ENCODE peak calls at places on chromosomes 6 and 20, in seven cellular contexts. D is naive thymus-derived CD8-positive, alpha-beta T cell; X is choroid plexus epithelial cell; Z is lung microvascular endothelial cell; T is fibroblast of mammary gland; U is uterus; Q is GM23338. W is an unnamed sample.

GRCh38 chr6:140560671-140561070 is 1186.2 kb upstream of the CITED2 start:
- DNase-seq in D (no peak), X (no peak), Z (no peak), T (no peak), U (no peak), Q (no peak), W (peak; percentile 89)

GRCh38 chr20:37323985-37324384 is 22.0 kb upstream of the SRC start:
- DNase-seq in D (no peak), X (peak; percentile 72), Z (peak; percentile 51), T (peak; percentile 82), U (no peak), Q (no peak), W (no peak)

GRCh38 chr6:12148317-12148801 is 136.2 kb downstream of the HIVEP1 start:
- DNase-seq in D (no peak), X (peak; percentile 77), Z (peak; percentile 63), T (peak; percentile 58), U (no peak), Q (no peak), W (no peak)

GRCh38 chr6:37516920-37517405 is 17.3 kb upstream of the CCDC167 start:
- DNase-seq in D (no peak), X (no peak), Z (no peak), T (peak; percentile 3), U (no peak), Q (no peak), W (no peak)

GRCh38 chr6:166555066-166555465 is 31.4 kb downstream of the RAMACL start:
- DNase-seq in D (no peak), X (no peak), Z (no peak), T (no peak), U (no peak), Q (no peak), W (no peak)

GRCh38 chr6:26576929-26577719 is 19.6 kb upstream of the ABT1 start:
- DNase-seq in D (peak; percentile 46), X (peak; percentile 86), Z (peak; percentile 62), T (peak; percentile 91), U (no peak), Q (peak; percentile 88), W (peak; percentile 92)

GRCh38 chr6:166621114-166621540 is 5.9 kb downstream of the RPS6KA2 start:
- DNase-seq in D (no peak), X (no peak), Z (no peak), T (no peak), U (no peak), Q (peak; percentile 86), W (no peak)

GRCh38 chr6:157198425-157199279 is 124.7 kb downstream of the TMEM242 start:
- DNase-seq in D (no peak), X (no peak), Z (no peak), T (no peak), U (no peak), Q (no peak), W (peak; percentile 48)

GRCh38 chr6:3410385-3411360 is 46.2 kb downstream of the SLC22A23 start:
- DNase-seq in D (peak; percentile 61), X (peak; percentile 79), Z (peak; percentile 72), T (peak; percentile 71), U (peak; percentile 55), Q (peak; percentile 97), W (peak; percentile 90)

GRCh38 chr20:38046572-38046971 is 13.0 kb downstream of the RPRD1B start:
- DNase-seq in D (no peak), X (no peak), Z (no peak), T (peak; percentile 50), U (no peak), Q (peak; percentile 48), W (no peak)

GRCh38 chr6:29792123-29793035 is 35.2 kb upstream of the HLA-G start:
- DNase-seq in D (peak; percentile 71), X (peak; percentile 10), Z (peak; percentile 21), T (peak; percentile 16), U (peak; percentile 34), Q (peak; percentile 70), W (no peak)

GRCh38 chr6:19991176-19991575 is 154.0 kb downstream of the ID4 start:
- DNase-seq in D (no peak), X (no peak), Z (no peak), T (no peak), U (no peak), Q (no peak), W (no peak)

GRCh38 chr20:42442728-42443127 is 747.0 kb downstream of the PTPRT start:
- DNase-seq in D (no peak), X (no peak), Z (no peak), T (no peak), U (no peak), Q (no peak), W (no peak)

GRCh38 chr20:23143098-23143497 is 57.0 kb upstream of the CD93 start:
- DNase-seq in D (no peak), X (peak; percentile 84), Z (peak; percentile 96), T (peak; percentile 83), U (peak; percentile 59), Q (no peak), W (peak; percentile 82)

GRCh38 chr20:47859255-47859654 is 74.0 kb upstream of the SULF2 start:
- DNase-seq in D (no peak), X (peak; percentile 43), Z (no peak), T (peak; percentile 47), U (no peak), Q (no peak), W (no peak)

GRCh38 chr6:110566346-110567125 is 90.1 kb upstream of the SLC22A16 start:
- DNase-seq in D (no peak), X (no peak), Z (no peak), T (no peak), U (no peak), Q (no peak), W (no peak)

GRCh38 chr20:23205656-23206055 is 119.5 kb upstream of the CD93 start:
- DNase-seq in D (no peak), X (no peak), Z (peak; percentile 75), T (peak; percentile 36), U (peak; percentile 64), Q (peak; percentile 35), W (no peak)

GRCh38 chr20:41783423-41784220 is 165.4 kb upstream of the CHD6 start:
- DNase-seq in D (no peak), X (no peak), Z (no peak), T (no peak), U (no peak), Q (no peak), W (no peak)

GRCh38 chr6:15945593-15946159 is 183.2 kb upstream of the MYLIP start:
- DNase-seq in D (no peak), X (peak; percentile 61), Z (peak; percentile 80), T (peak; percentile 40), U (no peak), Q (no peak), W (no peak)

GRCh38 chr6:129031051-129031599 is 148.2 kb downstream of the LAMA2 start:
- DNase-seq in D (no peak), X (peak; percentile 85), Z (no peak), T (peak; percentile 81), U (no peak), Q (no peak), W (no peak)